ENCODE peak calls at places on chromosomes 2 and 18, in five cellular contexts. E is stimulated activated CD8-positive, alpha-beta memory T cell treated with anti-CD3 and anti-CD28 coated beads, Interleukin-15, amount 100 ng/mL, for 24 hours; Q is endothelial cell of umbilical vein; O is stimulated activated CD4-positive, alpha-beta T cell treated with anti-CD3 and anti-CD28 coated beads, Interleukin-4, amount 100 ng/mL, for 24 hours; M is T follicular helper cell. Z is an unnamed sample.

GRCh38 chr2:218026676-218027425 is 24.1 kb upstream of the TNS1 start:
- DNase-seq in E (no peak), Q (no peak), O (no peak), M (no peak), Z (peak)

GRCh38 chr2:232829988-232830387 is 40.1 kb upstream of the SNORC start:
- DNase-seq in E (no peak), Q (no peak), O (no peak), M (no peak), Z (no peak)

GRCh38 chr18:36089001-36089400 is 21.6 kb upstream of the RPRD1A start:
- DNase-seq in E (no peak), Q (no peak), O (no peak), M (no peak), Z (no peak)

GRCh38 chr2:39787123-39787522 is 8.1 kb upstream of the THUMPD2 start:
- DNase-seq in E (no peak), Q (no peak), O (no peak), M (no peak), Z (no peak)

GRCh38 chr2:213751446-213751845 is 467.2 kb downstream of the SPAG16 start:
- DNase-seq in E (no peak), Q (no peak), O (no peak), M (no peak), Z (no peak)

GRCh38 chr18:78605255-78605654 is 374.4 kb upstream of the SALL3 start:
- DNase-seq in E (no peak), Q (no peak), O (no peak), M (no peak), Z (no peak)

GRCh38 chr2:42337356-42337820 is 23.6 kb downstream of the COX7A2L start:
- DNase-seq in E (no peak), Q (no peak), O (no peak), M (no peak), Z (no peak)

GRCh38 chr2:161237397-161238263 is 70.6 kb upstream of the PSMD14 start:
- DNase-seq in E (no peak), Q (peak), O (peak), M (peak), Z (no peak)

Z was measured in LNCaP clone FGC.